ENCODE peak calls at places on chromosome 19, in eight cellular contexts. Z, S, T, B, O, V, K and A are unnamed samples.

GRCh38 chr19:5623397-5624153 is 692 bp downstream of the SAFB start:
- DNase-seq in T (peak), V (no peak), K (peak), B (no peak), S (no peak), O (no peak), Z (no peak), A (no peak)

GRCh38 chr19:56476671-56477428 is at the start of gene ZNF667:
- DNase-seq in O (peak), T (no peak), K (no peak), B (no peak), Z (peak), V (peak), S (peak), A (no peak)

GRCh38 chr19:10896851-10897526 is 25.6 kb downstream of the CARM1 start:
- DNase-seq in B (no peak), Z (no peak), O (no peak), T (no peak), K (no peak), V (no peak), S (no peak), A (no peak)

GRCh38 chr19:8578642-8579265 is 1.5 kb upstream of the MYO1F start:
- DNase-seq in K (peak), O (peak), Z (no peak), B (peak), T (peak), S (peak), V (peak), A (peak)

GRCh38 chr19:19261350-19262189 is 11.5 kb downstream of the TM6SF2 start:
- DNase-seq in Z (no peak), S (no peak), T (no peak), B (no peak), O (no peak), V (no peak), K (no peak), A (no peak)

GRCh38 chr19:5313307-5313706 is 27.3 kb downstream of the PTPRS start:
- DNase-seq in Z (no peak), B (no peak), T (no peak), O (no peak), S (no peak), V (no peak), K (no peak), A (no peak)

GRCh38 chr19:1166872-1167573 is 7.0 kb downstream of the SBNO2 start:
- DNase-seq in O (no peak), S (no peak), B (no peak), Z (no peak), K (no peak), V (no peak), T (no peak), A (no peak)

GRCh38 chr19:40411958-40412499 is 1.1 kb downstream of the PRX start:
- DNase-seq in S (no peak), O (no peak), Z (no peak), V (no peak), K (no peak), B (no peak), T (no peak), A (no peak)

DNA sequence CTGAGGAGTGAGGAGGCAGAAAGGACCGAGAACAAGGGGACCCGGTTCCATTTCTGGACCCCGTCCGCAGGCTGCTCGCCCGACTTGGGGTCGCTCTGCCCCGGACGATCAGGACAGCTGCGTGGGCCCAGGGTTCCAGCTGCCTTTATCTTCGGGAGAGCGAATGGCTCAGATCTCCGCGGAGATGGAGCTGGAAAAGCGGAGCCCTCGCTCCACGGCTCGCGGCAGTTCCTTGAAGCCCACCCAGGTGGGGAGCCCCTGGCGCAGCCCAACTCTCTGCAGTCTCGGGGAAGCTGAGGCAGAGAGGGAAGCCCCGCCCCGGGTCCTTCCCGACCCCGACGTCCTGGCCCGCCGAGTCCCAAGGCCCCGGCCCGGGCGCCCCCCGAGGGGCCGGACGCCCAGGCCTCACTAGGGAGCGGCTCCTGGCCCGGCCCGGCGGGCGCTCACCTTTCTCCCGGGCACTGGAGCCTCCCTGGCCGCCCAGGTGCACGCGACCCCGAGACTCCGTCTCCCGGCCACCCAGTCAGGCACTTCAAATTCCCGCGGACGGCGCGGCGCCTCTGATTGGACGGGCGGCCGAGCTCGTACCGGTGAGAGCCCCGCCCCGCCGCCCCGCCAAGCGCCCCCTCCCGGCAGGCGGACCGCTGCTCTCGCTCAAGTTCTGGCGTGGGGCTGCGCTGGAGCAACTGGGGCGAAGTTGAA is 485.7 kb downstream of the UQCRFS1 start:
- DNase-seq in T (peak), O (no peak), Z (no peak), V (peak), B (peak), K (no peak), S (peak), A (peak)
- H3K4me3 ChIP-seq in T (peak), O (no peak), Z (peak), V (no peak), B (peak), K (no peak), S (peak), A (peak)

GRCh38 chr19:45344621-45345505 is 4.3 kb downstream of the KLC3 start:
- DNase-seq in V (no peak), B (no peak), Z (no peak), O (no peak), S (no peak), K (no peak), T (no peak), A (no peak)

GRCh38 chr19:45340232-45340898 is at the start of gene KLC3:
- DNase-seq in Z (no peak), V (peak), K (peak), O (no peak), T (no peak), S (no peak), B (no peak), A (no peak)

GRCh38 chr19:45339629-45340028 is 921 bp upstream of the KLC3 start:
- DNase-seq in B (no peak), S (no peak), T (no peak), V (no peak), O (no peak), Z (no peak), K (no peak), A (no peak)

GRCh38 chr19:45342911-45343310 is 2.4 kb downstream of the KLC3 start:
- DNase-seq in K (no peak), S (no peak), B (no peak), Z (no peak), V (no peak), O (no peak), T (no peak), A (no peak)

DNA sequence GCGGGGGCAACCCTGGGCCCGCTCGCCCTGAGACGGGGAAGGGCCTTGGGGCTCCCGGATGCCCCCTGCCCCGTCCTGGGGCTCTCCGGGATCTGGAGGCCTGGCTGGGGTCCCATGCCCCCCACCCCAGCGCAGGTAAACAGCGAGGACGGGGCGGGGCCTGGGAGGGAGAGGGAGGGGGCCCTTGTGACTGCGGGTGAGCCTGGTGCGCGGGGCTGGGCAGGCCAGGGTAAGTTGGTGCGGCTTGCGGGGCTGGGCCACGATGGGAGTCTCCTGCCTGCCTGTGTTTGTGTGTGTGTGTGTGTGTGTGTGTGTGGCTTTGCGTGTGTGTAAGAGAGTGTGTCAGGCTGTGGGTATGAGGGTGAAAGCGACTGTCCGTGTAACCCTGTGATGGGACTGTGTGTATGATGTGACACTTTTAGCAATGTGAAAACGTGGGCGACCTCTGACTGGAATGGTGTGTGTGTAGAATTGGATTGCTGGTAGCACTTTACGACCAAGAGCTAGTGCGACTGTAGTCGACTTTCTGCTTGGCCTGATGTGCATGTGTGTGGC is 426 bp downstream of the KLC3 start:
- DNase-seq in V (no peak), Z (no peak), B (no peak), S (peak), T (no peak), O (no peak), K (no peak), A (no peak)
- H3K4me3 ChIP-seq in V (no peak), Z (peak), B (peak), S (no peak), T (peak), O (peak), K (no peak), A (no peak)

GRCh38 chr19:13819242-13819641 is 24.0 kb downstream of the ZSWIM4 start:
- DNase-seq in S (no peak), V (no peak), B (no peak), O (no peak), K (no peak), T (no peak), Z (no peak), A (no peak)

GRCh38 chr19:13817018-13817614 is 21.9 kb downstream of the ZSWIM4 start:
- DNase-seq in O (no peak), Z (no peak), T (no peak), K (peak), B (no peak), S (no peak), V (no peak), A (no peak)

GRCh38 chr19:13821292-13821691 is 26.0 kb downstream of the ZSWIM4 start:
- DNase-seq in B (no peak), Z (no peak), V (no peak), K (no peak), S (no peak), O (no peak), T (no peak), A (no peak)

GRCh38 chr19:13814550-13814949 is 19.3 kb downstream of the ZSWIM4 start:
- DNase-seq in Z (no peak), T (no peak), B (no peak), O (no peak), K (no peak), S (no peak), V (no peak), A (no peak)

GRCh38 chr19:13817615-13818371 is 22.6 kb downstream of the ZSWIM4 start:
- DNase-seq in O (no peak), V (no peak), T (no peak), Z (no peak), B (no peak), K (peak), S (no peak), A (no peak)
- H3K4me3 ChIP-seq in O (no peak), V (no peak), T (peak), Z (no peak), B (no peak), K (no peak), S (no peak), A (no peak)

DNA sequence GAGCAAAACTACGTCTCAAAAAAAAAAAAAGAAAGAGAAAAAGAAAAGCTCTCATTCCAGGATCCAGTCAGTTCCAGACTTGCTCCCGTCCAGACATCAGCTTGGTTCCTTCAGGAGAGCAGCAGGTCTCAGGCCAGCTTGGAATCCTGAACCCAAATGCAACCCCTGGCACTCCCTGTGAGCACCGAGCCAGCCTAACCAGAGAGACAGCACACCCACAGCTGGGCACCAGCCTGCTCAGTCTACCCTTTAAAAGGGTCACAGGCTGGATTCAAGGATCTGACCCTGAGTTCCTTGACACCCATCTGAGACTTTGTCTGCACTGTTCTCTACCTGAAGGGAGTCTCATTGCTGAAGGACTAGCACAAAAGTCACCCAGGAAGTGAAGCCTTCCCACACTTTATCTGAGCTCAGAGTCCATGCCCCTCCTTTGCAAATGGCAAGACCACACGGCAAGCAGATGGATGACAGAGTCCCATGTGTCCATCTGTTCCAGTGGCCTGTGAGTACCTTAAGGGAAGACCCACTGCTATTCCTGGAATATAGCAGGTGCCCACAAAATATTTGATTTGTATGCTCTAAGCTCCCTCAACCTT is 1.4 kb downstream of the PEPD start:
- DNase-seq in Z (no peak), K (peak), V (no peak), O (no peak), S (no peak), T (no peak), B (no peak), A (no peak)
- H3K4me3 ChIP-seq in Z (no peak), K (no peak), V (no peak), O (no peak), S (no peak), T (peak), B (no peak), A (no peak)

GRCh38 chr19:48616491-48617056 is 1.7 kb upstream of the FAM83E start:
- DNase-seq in S (no peak), T (no peak), Z (no peak), B (no peak), K (no peak), O (no peak), V (no peak), A (no peak)

GRCh38 chr19:48614436-48615144 is at the start of gene FAM83E:
- DNase-seq in S (no peak), K (peak), V (no peak), T (no peak), B (no peak), Z (no peak), O (no peak), A (no peak)

GRCh38 chr19:48617146-48617937 is 1.6 kb downstream of the RPL18 start:
- DNase-seq in K (peak), V (no peak), Z (no peak), B (peak), T (no peak), S (no peak), O (no peak), A (no peak)

GRCh38 chr19:48615145-48616040 is 517 bp upstream of the FAM83E start:
- DNase-seq in Z (no peak), V (no peak), S (no peak), B (no peak), T (no peak), K (no peak), O (no peak), A (no peak)

GRCh38 chr19:48616041-48616436 is 1.2 kb upstream of the FAM83E start:
- DNase-seq in V (no peak), T (no peak), O (no peak), S (no peak), K (no peak), Z (no peak), B (no peak), A (no peak)
- H3K4me3 ChIP-seq in V (no peak), T (no peak), O (no peak), S (no peak), K (no peak), Z (no peak), B (no peak), A (no peak)

GRCh38 chr19:18006895-18007604 is 920 bp upstream of the ARRDC2 start:
- DNase-seq in S (peak), K (peak), B (peak), Z (no peak), V (peak), T (peak), O (no peak), A (peak)
- H3K4me3 ChIP-seq in S (peak), K (no peak), B (peak), Z (peak), V (peak), T (peak), O (peak), A (peak)

GRCh38 chr19:18049390-18049789 is 37.3 kb downstream of the IL12RB1 start:
- DNase-seq in S (peak), O (peak), B (no peak), Z (no peak), V (no peak), T (peak), K (peak), A (no peak)

GRCh38 chr19:18053571-18054219 is 33.0 kb downstream of the IL12RB1 start:
- DNase-seq in K (no peak), T (no peak), S (peak), V (no peak), Z (no peak), O (no peak), B (no peak), A (no peak)

GRCh38 chr19:18055967-18056366 is 30.8 kb downstream of the IL12RB1 start:
- DNase-seq in Z (no peak), O (no peak), K (no peak), B (no peak), T (no peak), S (no peak), V (no peak), A (no peak)

GRCh38 chr19:18057557-18057956 is 29.2 kb downstream of the IL12RB1 start:
- DNase-seq in K (no peak), V (no peak), T (peak), B (no peak), O (no peak), Z (no peak), S (peak), A (no peak)

GRCh38 chr19:18051887-18052286 is 34.8 kb downstream of the IL12RB1 start:
- DNase-seq in S (no peak), Z (no peak), B (no peak), O (no peak), T (peak), K (no peak), V (no peak), A (no peak)
- H3K4me3 ChIP-seq in S (no peak), Z (no peak), B (no peak), O (peak), T (peak), K (no peak), V (no peak), A (no peak)